ENCODE peak calls at places on chromosome 1, in six cellular contexts. One of them, this sample, is unnamed.

GRCh38 chr1:96983866-96984265 is 262.3 kb downstream of the PTBP2 start:
- DNase-seq in H9: no peak
- DNase-seq in neuronal stem cell: no peak
- DNase-seq in trophoblast cell: no peak
- DNase-seq in H1: no peak
- DNase-seq in IMR-90: no peak
- DNase-seq in this sample: no peak

GRCh38 chr1:15609631-15610030 is 7.6 kb upstream of the DDI2 start:
- DNase-seq in H9: no peak
- DNase-seq in neuronal stem cell: no peak
- DNase-seq in trophoblast cell: no peak
- DNase-seq in H1: no peak
- DNase-seq in IMR-90: no peak
- DNase-seq in this sample: no peak

GRCh38 chr1:164617607-164618564 is 58.9 kb downstream of the PBX1 start:
- DNase-seq in H9: peak
- DNase-seq in neuronal stem cell: no peak
- DNase-seq in trophoblast cell: peak
- DNase-seq in H1: peak
- DNase-seq in IMR-90: peak
- DNase-seq in this sample: peak

GRCh38 chr1:180926164-180926981 is 13.7 kb downstream of the KIAA1614 start:
- DNase-seq in H9: no peak
- DNase-seq in neuronal stem cell: no peak
- DNase-seq in trophoblast cell: no peak
- DNase-seq in H1: no peak
- DNase-seq in IMR-90: peak
- DNase-seq in this sample: peak

GRCh38 chr1:116881879-116882520 is 27.7 kb upstream of the PTGFRN start:
- DNase-seq in H9: peak
- DNase-seq in neuronal stem cell: no peak
- DNase-seq in trophoblast cell: peak
- DNase-seq in H1: no peak
- DNase-seq in IMR-90: peak
- DNase-seq in this sample: peak

GRCh38 chr1:234542211-234542850 is 63.4 kb upstream of the TARBP1 start:
- DNase-seq in H9: no peak
- DNase-seq in neuronal stem cell: no peak
- DNase-seq in trophoblast cell: no peak
- DNase-seq in H1: no peak
- DNase-seq in IMR-90: no peak
- DNase-seq in this sample: no peak

GRCh38 chr1:27726173-27726793 is 522 bp downstream of the FAM76A start:
- DNase-seq in H9: peak
- DNase-seq in neuronal stem cell: no peak
- DNase-seq in trophoblast cell: peak
- DNase-seq in H1: no peak
- DNase-seq in IMR-90: peak
- DNase-seq in this sample: peak

GRCh38 chr1:165116732-165117131 is 239.8 kb downstream of the LMX1A start:
- DNase-seq in H9: no peak
- DNase-seq in neuronal stem cell: no peak
- DNase-seq in trophoblast cell: peak
- DNase-seq in H1: no peak
- DNase-seq in IMR-90: peak
- DNase-seq in this sample: peak

GRCh38 chr1:11788549-11789053 is 17.2 kb downstream of the MTHFR start:
- DNase-seq in H9: no peak
- DNase-seq in neuronal stem cell: no peak
- DNase-seq in trophoblast cell: no peak
- DNase-seq in H1: no peak
- DNase-seq in IMR-90: no peak
- DNase-seq in this sample: no peak

GRCh38 chr1:11789126-11790067 is 16.4 kb downstream of the MTHFR start:
- DNase-seq in H9: no peak
- DNase-seq in neuronal stem cell: no peak
- DNase-seq in trophoblast cell: no peak
- DNase-seq in H1: no peak
- DNase-seq in IMR-90: no peak
- DNase-seq in this sample: no peak

GRCh38 chr1:11787804-11788436 is 17.8 kb downstream of the MTHFR start:
- DNase-seq in H9: no peak
- DNase-seq in neuronal stem cell: no peak
- DNase-seq in trophoblast cell: peak
- DNase-seq in H1: no peak
- DNase-seq in IMR-90: no peak
- DNase-seq in this sample: no peak

GRCh38 chr1:11786168-11786567 is 19.6 kb downstream of the MTHFR start:
- DNase-seq in H9: no peak
- DNase-seq in neuronal stem cell: no peak
- DNase-seq in trophoblast cell: no peak
- DNase-seq in H1: no peak
- DNase-seq in IMR-90: no peak
- DNase-seq in this sample: no peak

DNA sequence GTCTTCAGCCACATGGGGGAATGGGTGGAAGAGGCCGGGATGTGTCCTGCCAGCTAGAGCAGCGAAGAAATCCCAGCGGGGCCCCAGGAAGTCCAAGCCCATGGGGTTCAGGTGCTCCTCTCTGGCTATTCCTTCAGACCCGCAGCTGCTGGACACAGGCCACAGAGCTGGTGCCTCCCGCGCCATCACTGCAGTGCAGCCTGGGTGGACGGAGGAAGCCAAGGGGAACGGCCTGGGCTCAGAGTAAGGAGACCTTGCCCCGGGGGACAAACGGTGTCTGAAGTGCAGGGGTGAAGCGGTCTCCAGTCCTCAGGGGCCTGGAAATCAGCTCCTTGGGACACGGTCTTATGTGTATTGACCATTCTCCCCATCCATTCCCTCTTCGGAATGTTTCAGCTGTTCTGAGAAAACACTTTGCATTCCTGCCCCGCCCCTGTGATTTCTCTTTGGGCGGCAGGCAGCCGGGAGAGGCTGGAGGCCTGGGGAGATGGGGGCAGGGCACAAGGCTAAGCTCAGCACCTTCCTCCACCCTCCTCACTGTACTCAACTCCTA is 18.4 kb downstream of the MTHFR start:
- DNase-seq in H9: no peak
- DNase-seq in neuronal stem cell: no peak
- DNase-seq in trophoblast cell: peak
- DNase-seq in H1: no peak
- DNase-seq in IMR-90: peak
- DNase-seq in this sample: peak
- H3K4me2 ChIP-seq in H9: no peak
- H3K4me2 ChIP-seq in neuronal stem cell: peak
- H3K4me2 ChIP-seq in trophoblast cell: peak
- H3K4me2 ChIP-seq in H1: peak
- H3K4me2 ChIP-seq in IMR-90: peak
- H3K4me2 ChIP-seq in this sample: peak

DNA sequence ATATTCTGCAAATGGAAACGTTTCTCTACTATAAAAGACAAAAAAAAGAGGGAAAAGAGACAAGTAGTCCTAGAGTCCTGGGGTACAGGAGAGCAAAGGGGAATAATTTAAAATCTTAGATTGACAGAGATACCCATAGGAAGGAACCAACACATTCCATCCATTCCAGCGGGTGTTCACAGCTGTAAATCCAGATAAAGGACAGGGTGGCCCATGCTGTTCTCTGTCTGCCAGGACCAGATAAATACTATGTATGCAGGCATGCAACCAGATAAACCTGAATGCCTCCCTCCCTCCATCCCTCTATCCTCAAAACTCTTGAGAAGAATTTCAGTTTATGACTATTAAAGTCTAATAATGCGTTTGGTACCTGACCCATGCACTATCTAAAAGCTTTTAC is 131.8 kb downstream of the PTPN14 start:
- DNase-seq in H9: no peak
- DNase-seq in neuronal stem cell: no peak
- DNase-seq in trophoblast cell: peak
- DNase-seq in H1: no peak
- DNase-seq in IMR-90: no peak
- DNase-seq in this sample: no peak
- H2BK5ac ChIP-seq in H9: no peak
- H2BK5ac ChIP-seq in neuronal stem cell: no peak
- H2BK5ac ChIP-seq in trophoblast cell: no peak
- H2BK5ac ChIP-seq in H1: no peak
- H2BK5ac ChIP-seq in IMR-90: no peak
- H2BK5ac ChIP-seq in this sample: no peak

GRCh38 chr1:109048335-109048734 is 6.4 kb upstream of the WDR47 start:
- DNase-seq in H9: no peak
- DNase-seq in neuronal stem cell: no peak
- DNase-seq in trophoblast cell: no peak
- DNase-seq in H1: no peak
- DNase-seq in IMR-90: no peak
- DNase-seq in this sample: no peak

GRCh38 chr1:109045595-109045994 is 3.7 kb upstream of the WDR47 start:
- DNase-seq in H9: no peak
- DNase-seq in neuronal stem cell: no peak
- DNase-seq in trophoblast cell: no peak
- DNase-seq in H1: no peak
- DNase-seq in IMR-90: no peak
- DNase-seq in this sample: no peak

GRCh38 chr1:109046671-109047070 is 4.8 kb upstream of the WDR47 start:
- DNase-seq in H9: no peak
- DNase-seq in neuronal stem cell: no peak
- DNase-seq in trophoblast cell: no peak
- DNase-seq in H1: no peak
- DNase-seq in IMR-90: no peak
- DNase-seq in this sample: no peak

GRCh38 chr1:109047339-109047738 is 5.4 kb upstream of the WDR47 start:
- DNase-seq in H9: no peak
- DNase-seq in neuronal stem cell: no peak
- DNase-seq in trophoblast cell: no peak
- DNase-seq in H1: no peak
- DNase-seq in IMR-90: no peak
- DNase-seq in this sample: no peak

GRCh38 chr1:109050228-109050995 is 8.5 kb upstream of the WDR47 start:
- DNase-seq in H9: no peak
- DNase-seq in neuronal stem cell: no peak
- DNase-seq in trophoblast cell: peak
- DNase-seq in H1: no peak
- DNase-seq in IMR-90: no peak
- DNase-seq in this sample: no peak
- H4K91ac ChIP-seq in H9: no peak
- H4K91ac ChIP-seq in neuronal stem cell: no peak
- H4K91ac ChIP-seq in trophoblast cell: no peak
- H4K91ac ChIP-seq in H1: no peak
- H4K91ac ChIP-seq in IMR-90: no peak
- H4K91ac ChIP-seq in this sample: no peak

DNA sequence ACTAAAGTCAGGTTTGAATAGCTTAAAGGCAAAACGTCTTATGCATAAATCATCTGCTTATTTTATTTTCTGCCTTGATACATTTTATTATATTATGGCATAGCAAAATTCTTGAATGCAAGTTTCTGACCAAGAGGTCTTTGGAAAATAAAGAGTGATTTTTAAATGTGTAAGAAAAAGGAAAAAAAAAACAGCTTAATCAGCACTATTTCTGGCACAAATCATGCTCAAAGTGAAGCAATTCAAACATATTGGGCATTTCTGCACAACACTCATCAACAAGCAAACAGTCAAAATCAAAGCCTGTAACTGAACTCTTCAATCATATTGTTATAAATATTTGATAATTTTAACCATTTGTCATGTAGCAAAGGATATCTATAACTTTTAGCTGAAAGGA is 250.9 kb downstream of the PTPRC start:
- DNase-seq in H9: no peak
- DNase-seq in neuronal stem cell: no peak
- DNase-seq in trophoblast cell: no peak
- DNase-seq in H1: no peak
- DNase-seq in IMR-90: no peak
- DNase-seq in this sample: no peak
- H3K4me2 ChIP-seq in H9: no peak
- H3K4me2 ChIP-seq in neuronal stem cell: no peak
- H3K4me2 ChIP-seq in trophoblast cell: no peak
- H3K4me2 ChIP-seq in H1: no peak
- H3K4me2 ChIP-seq in IMR-90: no peak
- H3K4me2 ChIP-seq in this sample: no peak

This sample was measured in mesenchymal stem cell.